ENCODE peak calls at places on chromosomes 11 and 22, in eight cellular contexts. T, U, A, B, R, I, H and Z are unnamed samples.

GRCh38 chr22:30881361-30882180 is 87.0 kb downstream of the MORC2 start:
- DNase-seq in I (no peak), R (no peak), T (no peak), U (no peak), A (no peak), H (no peak), B (no peak), Z (peak)

GRCh38 chr11:118921121-118921928 is 4.4 kb downstream of the BCL9L start:
- DNase-seq in H (peak), B (no peak), R (peak), U (peak), A (no peak), T (peak), I (no peak), Z (peak)

GRCh38 chr11:75272391-75272790 is 31.8 kb downstream of the TPBGL start:
- DNase-seq in I (no peak), B (no peak), T (no peak), H (no peak), U (no peak), A (no peak), R (peak), Z (no peak)

GRCh38 chr11:17574799-17575144 is 27.7 kb downstream of the OTOG start:
- DNase-seq in H (no peak), A (no peak), T (no peak), I (no peak), R (no peak), U (no peak), B (no peak), Z (no peak)

GRCh38 chr11:114964676-114965214 is 286.4 kb downstream of the NXPE2 start:
- DNase-seq in T (no peak), U (no peak), A (no peak), B (no peak), I (no peak), R (no peak), H (no peak), Z (no peak)

GRCh38 chr11:78216571-78217287 is 28.0 kb downstream of the USP35 start:
- DNase-seq in B (no peak), H (no peak), U (peak), R (no peak), T (no peak), A (no peak), I (no peak), Z (no peak)

GRCh38 chr22:30453731-30454510 is 17.9 kb downstream of the SEC14L3 start:
- DNase-seq in H (no peak), R (no peak), T (no peak), U (peak), I (no peak), A (no peak), B (no peak), Z (no peak)

GRCh38 chr11:71542856-71543743 is 5.1 kb upstream of the KRTAP5-9 start:
- DNase-seq in A (no peak), R (no peak), U (peak), H (no peak), B (no peak), T (no peak), I (no peak), Z (no peak)

GRCh38 chr11:69048056-69048717 is 545 bp upstream of the TPCN2 start:
- DNase-seq in I (no peak), H (peak), B (no peak), U (no peak), R (no peak), T (no peak), A (no peak), Z (no peak)

GRCh38 chr11:95337175-95337957 is 106.4 kb upstream of the SESN3 start:
- DNase-seq in I (no peak), T (peak), H (peak), U (peak), B (no peak), A (no peak), R (peak), Z (peak)

GRCh38 chr11:64559351-64560138 is 31.5 kb upstream of the SLC22A12 start:
- DNase-seq in B (no peak), R (no peak), H (no peak), I (no peak), T (no peak), U (no peak), A (no peak), Z (no peak)

GRCh38 chr11:80899381-80899780 is 1458.6 kb upstream of the TENM4 start:
- DNase-seq in U (peak), B (no peak), A (peak), I (no peak), R (no peak), H (peak), T (no peak), Z (peak)

GRCh38 chr22:48661984-48662383 is 1165.7 kb downstream of the BRD1 start:
- DNase-seq in A (no peak), T (no peak), I (no peak), B (no peak), U (no peak), H (no peak), R (no peak), Z (no peak)

GRCh38 chr22:17110791-17111550 is 10.2 kb downstream of the TMEM121B start:
- DNase-seq in A (no peak), U (no peak), B (no peak), H (no peak), T (no peak), I (no peak), R (no peak), Z (no peak)

GRCh38 chr11:72825661-72826060 is 11.4 kb downstream of the ATG16L2 start:
- DNase-seq in T (no peak), U (no peak), B (no peak), H (no peak), A (no peak), R (peak), I (no peak), Z (no peak)

GRCh38 chr11:133982901-133983300 is 26.1 kb upstream of the IGSF9B start:
- DNase-seq in I (no peak), H (no peak), R (no peak), T (no peak), B (no peak), A (no peak), U (no peak), Z (no peak)

GRCh38 chr11:3723014-3723708 is 52.0 kb upstream of the CHRNA10 start:
- DNase-seq in U (peak), I (no peak), T (peak), A (peak), B (no peak), H (peak), R (no peak), Z (peak)

GRCh38 chr11:124642628-124643027 is 20.0 kb downstream of the TBRG1 start:
- DNase-seq in H (no peak), U (no peak), R (no peak), T (no peak), I (no peak), A (no peak), B (no peak), Z (no peak)

GRCh38 chr22:17313591-17313990 is 55.7 kb upstream of the CECR2 start:
- DNase-seq in B (no peak), T (no peak), A (no peak), H (no peak), R (no peak), U (no peak), I (no peak), Z (no peak)